ENCODE peak calls at places on chromosomes 4 and X, in seven cellular contexts. One of them, this sample, is unnamed.

GRCh38 chr4:167100120-167100519 is 134.2 kb downstream of the SPOCK3 start:
- DNase-seq in WERI-Rb-1: no peak
- DNase-seq in ELR: peak
- DNase-seq in amygdala: no peak
- DNase-seq in NCI-H1092 treated with DMSO at 0.1 percent for 48 hours: peak
- DNase-seq in BJ: no peak
- DNase-seq in cardiac muscle cell: peak
- DNase-seq in this sample: peak

GRCh38 chrX:108261541-108262218 is 170.1 kb downstream of the ATG4A start:
- DNase-seq in NCI-H1092 treated with DMSO at 0.1 percent for 48 hours: no peak
- DNase-seq in amygdala: no peak
- DNase-seq in cardiac muscle cell: no peak
- DNase-seq in WERI-Rb-1: no peak
- DNase-seq in ELR: peak
- DNase-seq in BJ: no peak
- DNase-seq in this sample: peak

GRCh38 chr4:92091335-92091734 is 212.4 kb upstream of the GRID2 start:
- DNase-seq in cardiac muscle cell: no peak
- DNase-seq in amygdala: no peak
- DNase-seq in ELR: peak
- DNase-seq in WERI-Rb-1: peak
- DNase-seq in BJ: no peak
- DNase-seq in NCI-H1092 treated with DMSO at 0.1 percent for 48 hours: peak
- DNase-seq in this sample: no peak

GRCh38 chr4:8911311-8912088 is 39.9 kb upstream of the HMX1 start:
- DNase-seq in amygdala: no peak
- DNase-seq in NCI-H1092 treated with DMSO at 0.1 percent for 48 hours: no peak
- DNase-seq in ELR: no peak
- DNase-seq in cardiac muscle cell: no peak
- DNase-seq in BJ: no peak
- DNase-seq in WERI-Rb-1: peak
- DNase-seq in this sample: peak

GRCh38 chrX:148204195-148204594 is 223.1 kb downstream of the FMR1NB start:
- DNase-seq in WERI-Rb-1: no peak
- DNase-seq in amygdala: no peak
- DNase-seq in cardiac muscle cell: no peak
- DNase-seq in ELR: no peak
- DNase-seq in NCI-H1092 treated with DMSO at 0.1 percent for 48 hours: no peak
- DNase-seq in BJ: no peak
- DNase-seq in this sample: no peak

GRCh38 chr4:95798003-95798402 is 41.9 kb upstream of the PDHA2 start:
- DNase-seq in cardiac muscle cell: no peak
- DNase-seq in WERI-Rb-1: no peak
- DNase-seq in ELR: no peak
- DNase-seq in amygdala: no peak
- DNase-seq in BJ: no peak
- DNase-seq in NCI-H1092 treated with DMSO at 0.1 percent for 48 hours: no peak
- DNase-seq in this sample: no peak

GRCh38 chrX:107825698-107826285 is at the start of gene MID2:
- DNase-seq in cardiac muscle cell: peak
- DNase-seq in ELR: peak
- DNase-seq in amygdala: peak
- DNase-seq in BJ: no peak
- DNase-seq in WERI-Rb-1: peak
- DNase-seq in NCI-H1092 treated with DMSO at 0.1 percent for 48 hours: peak
- DNase-seq in this sample: peak

GRCh38 chrX:42615161-42615563 is 162.8 kb downstream of the PPP1R2C start:
- DNase-seq in NCI-H1092 treated with DMSO at 0.1 percent for 48 hours: no peak
- DNase-seq in ELR: peak
- DNase-seq in amygdala: no peak
- DNase-seq in WERI-Rb-1: peak
- DNase-seq in cardiac muscle cell: no peak
- DNase-seq in BJ: no peak
- DNase-seq in this sample: peak

GRCh38 chr4:122661176-122661575 is 40.3 kb upstream of the IL21 start:
- DNase-seq in amygdala: no peak
- DNase-seq in NCI-H1092 treated with DMSO at 0.1 percent for 48 hours: no peak
- DNase-seq in BJ: no peak
- DNase-seq in cardiac muscle cell: no peak
- DNase-seq in WERI-Rb-1: no peak
- DNase-seq in ELR: no peak
- DNase-seq in this sample: peak

GRCh38 chr4:77917601-77918000 is 55.0 kb downstream of the MRPL1 start:
- DNase-seq in BJ: no peak
- DNase-seq in ELR: no peak
- DNase-seq in cardiac muscle cell: no peak
- DNase-seq in amygdala: no peak
- DNase-seq in NCI-H1092 treated with DMSO at 0.1 percent for 48 hours: no peak
- DNase-seq in WERI-Rb-1: no peak
- DNase-seq in this sample: no peak

GRCh38 chr4:94459462-94460161 is 7.9 kb downstream of the PDLIM5 start:
- DNase-seq in WERI-Rb-1: no peak
- DNase-seq in cardiac muscle cell: no peak
- DNase-seq in NCI-H1092 treated with DMSO at 0.1 percent for 48 hours: no peak
- DNase-seq in BJ: no peak
- DNase-seq in ELR: no peak
- DNase-seq in amygdala: no peak
- DNase-seq in this sample: no peak

GRCh38 chrX:13755254-13755653 is 20.7 kb downstream of the OFD1 start:
- DNase-seq in BJ: no peak
- DNase-seq in ELR: no peak
- DNase-seq in cardiac muscle cell: no peak
- DNase-seq in WERI-Rb-1: no peak
- DNase-seq in NCI-H1092 treated with DMSO at 0.1 percent for 48 hours: no peak
- DNase-seq in amygdala: no peak
- DNase-seq in this sample: no peak

GRCh38 chrX:40581333-40581910 is 652 bp downstream of the ATP6AP2 start:
- DNase-seq in amygdala: no peak
- DNase-seq in BJ: no peak
- DNase-seq in WERI-Rb-1: no peak
- DNase-seq in NCI-H1092 treated with DMSO at 0.1 percent for 48 hours: no peak
- DNase-seq in cardiac muscle cell: no peak
- DNase-seq in ELR: peak
- DNase-seq in this sample: peak

GRCh38 chrX:70480660-70481018 is 36.0 kb downstream of the DLG3 start:
- DNase-seq in WERI-Rb-1: peak
- DNase-seq in cardiac muscle cell: peak
- DNase-seq in NCI-H1092 treated with DMSO at 0.1 percent for 48 hours: no peak
- DNase-seq in ELR: no peak
- DNase-seq in amygdala: no peak
- DNase-seq in BJ: no peak
- DNase-seq in this sample: no peak

GRCh38 chr4:69896530-69897116 is 34.2 kb upstream of the CSN1S1 start:
- DNase-seq in NCI-H1092 treated with DMSO at 0.1 percent for 48 hours: no peak
- DNase-seq in cardiac muscle cell: peak
- DNase-seq in ELR: peak
- DNase-seq in BJ: no peak
- DNase-seq in WERI-Rb-1: no peak
- DNase-seq in amygdala: no peak
- DNase-seq in this sample: no peak

GRCh38 chr4:78863254-78863869 is 75.9 kb downstream of the PAQR3 start:
- DNase-seq in WERI-Rb-1: no peak
- DNase-seq in BJ: no peak
- DNase-seq in ELR: no peak
- DNase-seq in amygdala: no peak
- DNase-seq in NCI-H1092 treated with DMSO at 0.1 percent for 48 hours: no peak
- DNase-seq in cardiac muscle cell: no peak
- DNase-seq in this sample: no peak

GRCh38 chr4:76306882-76307669 is 543 bp downstream of the STBD1 start:
- DNase-seq in WERI-Rb-1: peak
- DNase-seq in amygdala: no peak
- DNase-seq in BJ: no peak
- DNase-seq in ELR: peak
- DNase-seq in NCI-H1092 treated with DMSO at 0.1 percent for 48 hours: peak
- DNase-seq in cardiac muscle cell: peak
- DNase-seq in this sample: peak

GRCh38 chr4:40992472-40993298 is 221.7 kb downstream of the APBB2 start:
- DNase-seq in NCI-H1092 treated with DMSO at 0.1 percent for 48 hours: no peak
- DNase-seq in ELR: peak
- DNase-seq in WERI-Rb-1: no peak
- DNase-seq in cardiac muscle cell: no peak
- DNase-seq in BJ: no peak
- DNase-seq in amygdala: no peak
- DNase-seq in this sample: peak

GRCh38 chr4:120869511-120870278 is 52.8 kb downstream of the PRDM5 start:
- DNase-seq in amygdala: no peak
- DNase-seq in ELR: no peak
- DNase-seq in BJ: no peak
- DNase-seq in NCI-H1092 treated with DMSO at 0.1 percent for 48 hours: no peak
- DNase-seq in WERI-Rb-1: no peak
- DNase-seq in cardiac muscle cell: no peak
- DNase-seq in this sample: no peak

GRCh38 chr4:163331629-163332360 is 601 bp downstream of the NPY1R start:
- DNase-seq in BJ: no peak
- DNase-seq in WERI-Rb-1: peak
- DNase-seq in ELR: peak
- DNase-seq in cardiac muscle cell: peak
- DNase-seq in amygdala: no peak
- DNase-seq in NCI-H1092 treated with DMSO at 0.1 percent for 48 hours: no peak
- DNase-seq in this sample: peak